ENCODE peak calls at places on chromosomes 11 and 22, in five cellular contexts. M is kidney, B is HepG2, O is lower lobe of right lung, E is hepatocyte. J is an unnamed sample. For H3K4me1, the result is how much of the 10 kb centered on the place peaks cover.

GRCh38 chr11:9057032-9057431 is 34.4 kb downstream of the SCUBE2 start:
- DNase-seq in M (no peak), B (no peak), O (no peak), E (no peak), J (no peak)

GRCh38 chr22:43262990-43263644 is 76.2 kb upstream of the TTLL12 start:
- DNase-seq in M (peak), B (peak), O (no peak), E (peak), J (no peak)

GRCh38 chr22:24402460-24403192 is 24.8 kb upstream of the ADORA2A start:
- DNase-seq in M (peak), B (peak), O (no peak), E (peak), J (no peak)

GRCh38 chr22:49954354-49954753 is 6.2 kb upstream of the PIM3 start:
- DNase-seq in M (peak), B (no peak), O (peak), E (no peak), J (no peak)

GRCh38 chr11:92443109-92443508 is 218.5 kb downstream of the FAT3 start:
- DNase-seq in M (no peak), B (no peak), O (no peak), E (no peak), J (no peak)

GRCh38 chr11:17745032-17745772 is 10.6 kb downstream of the KCNC1 start:
- DNase-seq in M (peak), B (no peak), O (peak), E (no peak), J (no peak)

GRCh38 chr11:1493650-1494244 is 7.2 kb upstream of the MOB2 start:
- DNase-seq in M (no peak), B (no peak), O (no peak), E (no peak), J (no peak)

GRCh38 chr11:107598225-107599139 is 7.5 kb downstream of the ELMOD1 start:
- DNase-seq in M (no peak), B (no peak), O (peak), E (peak), J (peak)

GRCh38 chr11:26144309-26144690 is 187.6 kb upstream of the ANO3 start:
- DNase-seq in M (no peak), B (no peak), O (no peak), E (no peak), J (no peak)

GRCh38 chr11:126416542-126417090 is 61.1 kb downstream of the ST3GAL4 start:
- DNase-seq in M (peak), B (no peak), O (peak), E (peak), J (peak)

GRCh38 chr11:120884290-120885020 is 139.4 kb upstream of the TBCEL start:
- DNase-seq in M (no peak), B (no peak), O (no peak), E (no peak), J (peak)

GRCh38 chr11:67120456-67120855 is 1.4 kb downstream of the KDM2A start:
- DNase-seq in M (no peak), B (no peak), O (no peak), E (no peak), J (no peak)
- H3K4me1 ChIP-seq in M (under half), B (under half), O (half or more), E (under half), J (under half)

GRCh38 chr11:27857588-27857987 is 157.3 kb upstream of the BDNF start:
- DNase-seq in M (no peak), B (no peak), O (no peak), E (no peak), J (no peak)
- H3K4me1 ChIP-seq in M (under half), B (under half), O (under half), E (under half), J (under half)

DNA sequence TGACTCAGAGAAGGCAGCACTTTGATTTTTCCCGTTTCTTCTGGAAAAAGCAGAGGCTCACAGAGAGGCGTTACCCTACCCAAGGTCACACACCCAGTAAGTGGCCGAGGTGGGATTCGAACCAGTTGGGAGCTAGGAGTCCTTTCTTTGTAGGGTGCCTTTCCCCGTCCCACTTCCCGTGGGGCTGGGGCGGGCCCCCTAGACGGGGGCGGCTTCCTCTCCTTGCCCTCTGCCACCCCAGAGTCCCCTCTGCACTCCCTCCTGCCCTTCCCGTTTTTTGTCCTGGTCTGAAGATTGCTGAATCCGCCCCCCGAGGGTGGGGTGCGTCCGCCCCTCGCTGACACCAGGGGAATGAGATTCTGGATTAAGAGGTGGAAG is 747 bp downstream of the TPCN2 start:
- DNase-seq in M (peak), B (no peak), O (peak), E (no peak), J (no peak)
- H3K4me1 ChIP-seq in M (under half), B (under half), O (under half), E (under half), J (under half)

DNA sequence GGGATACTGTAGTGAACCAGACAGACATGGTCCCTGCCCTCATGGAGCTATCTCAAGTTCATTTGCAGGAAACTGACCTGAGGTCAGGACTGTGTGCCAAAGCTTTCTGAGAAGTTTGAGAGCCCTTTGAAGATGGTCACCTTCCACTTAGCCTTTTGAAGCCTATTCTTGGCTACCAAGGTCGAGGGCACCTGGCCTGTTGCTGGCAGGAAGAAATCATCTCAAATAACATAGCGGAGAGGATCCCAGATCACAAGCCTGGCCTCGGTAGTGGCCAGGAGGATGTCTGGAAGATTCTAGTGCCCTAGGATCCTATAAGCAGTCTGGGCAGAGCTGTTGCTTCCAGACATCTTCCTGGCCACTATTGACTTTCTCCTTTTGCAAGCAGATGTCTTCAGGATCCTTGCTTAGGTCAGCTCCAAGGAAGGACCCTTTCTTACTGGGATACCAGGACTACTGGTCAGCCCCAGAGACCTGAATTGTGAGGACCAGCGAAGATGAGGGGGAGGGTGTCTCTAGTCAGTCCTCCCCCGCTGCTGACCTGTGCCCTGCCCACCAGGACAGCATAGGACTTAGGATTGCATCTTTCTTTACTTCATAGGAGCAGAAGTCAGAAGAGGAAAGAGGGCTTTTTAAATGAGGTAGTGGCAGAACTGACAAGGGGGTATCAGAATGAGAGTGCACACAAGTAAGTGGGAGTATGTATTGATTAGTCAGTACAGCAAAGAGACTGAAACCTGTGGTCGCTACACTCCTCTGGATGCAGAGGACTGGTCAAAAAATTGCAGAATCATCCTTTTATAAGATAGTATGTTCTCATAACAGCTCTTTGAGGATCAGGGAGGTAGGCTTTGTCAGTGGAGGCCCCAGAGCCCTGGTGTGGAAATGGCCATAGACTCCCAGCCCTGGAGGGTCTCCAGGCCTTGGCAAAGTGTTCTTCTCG is 94.8 kb downstream of the TEAD1 start:
- DNase-seq in M (no peak), B (no peak), O (no peak), E (no peak), J (no peak)
- H3K4me1 ChIP-seq in M (under half), B (under half), O (under half), E (under half), J (under half)

J was measured in endodermal cell.